ENCODE peak calls at places on chromosomes 5 and 9, in seven cellular contexts. One of them, this sample, is unnamed.

GRCh38 chr5:120405923-120406322 is 58.2 kb upstream of the PRR16 start:
- DNase-seq in heart left ventricle: no peak
- DNase-seq in left ventricle myocardium inferior: no peak
- DNase-seq in aorta: no peak
- DNase-seq in IMR-90: peak
- DNase-seq in fibroblast of mammary gland: peak
- DNase-seq in astrocyte of the spinal cord: peak
- DNase-seq in this sample: no peak

GRCh38 chr9:108565651-108566378 is 290.0 kb downstream of the ACTL7B start:
- DNase-seq in fibroblast of mammary gland: peak
- DNase-seq in astrocyte of the spinal cord: peak
- DNase-seq in aorta: no peak
- DNase-seq in left ventricle myocardium inferior: no peak
- DNase-seq in IMR-90: peak
- DNase-seq in heart left ventricle: peak
- DNase-seq in this sample: peak

GRCh38 chr9:122402403-122403268 is 31.8 kb downstream of the PTGS1 start:
- DNase-seq in fibroblast of mammary gland: peak
- DNase-seq in aorta: no peak
- DNase-seq in IMR-90: peak
- DNase-seq in astrocyte of the spinal cord: peak
- DNase-seq in left ventricle myocardium inferior: no peak
- DNase-seq in heart left ventricle: no peak
- DNase-seq in this sample: peak

GRCh38 chr9:6689893-6690634 is 44.5 kb upstream of the GLDC start:
- DNase-seq in heart left ventricle: no peak
- DNase-seq in astrocyte of the spinal cord: no peak
- DNase-seq in fibroblast of mammary gland: no peak
- DNase-seq in aorta: no peak
- DNase-seq in left ventricle myocardium inferior: no peak
- DNase-seq in IMR-90: no peak
- DNase-seq in this sample: no peak

GRCh38 chr5:76667495-76667894 is 44.3 kb upstream of the F2RL2 start:
- DNase-seq in heart left ventricle: no peak
- DNase-seq in aorta: no peak
- DNase-seq in left ventricle myocardium inferior: no peak
- DNase-seq in fibroblast of mammary gland: no peak
- DNase-seq in astrocyte of the spinal cord: no peak
- DNase-seq in IMR-90: no peak
- DNase-seq in this sample: peak

GRCh38 chr9:37801287-37801850 is 772 bp downstream of the DCAF10 start:
- DNase-seq in aorta: peak
- DNase-seq in astrocyte of the spinal cord: no peak
- DNase-seq in heart left ventricle: peak
- DNase-seq in left ventricle myocardium inferior: peak
- DNase-seq in fibroblast of mammary gland: peak
- DNase-seq in IMR-90: peak
- DNase-seq in this sample: peak

GRCh38 chr9:18684608-18685317 is 210.8 kb downstream of the ADAMTSL1 start:
- DNase-seq in IMR-90: no peak
- DNase-seq in heart left ventricle: no peak
- DNase-seq in aorta: no peak
- DNase-seq in left ventricle myocardium inferior: no peak
- DNase-seq in astrocyte of the spinal cord: no peak
- DNase-seq in fibroblast of mammary gland: no peak
- DNase-seq in this sample: no peak

GRCh38 chr5:28499764-28500290 is 1461.4 kb upstream of the CDH9 start:
- DNase-seq in aorta: no peak
- DNase-seq in fibroblast of mammary gland: peak
- DNase-seq in left ventricle myocardium inferior: no peak
- DNase-seq in IMR-90: no peak
- DNase-seq in astrocyte of the spinal cord: peak
- DNase-seq in heart left ventricle: no peak
- DNase-seq in this sample: no peak

GRCh38 chr5:180627386-180628120 is 21.8 kb downstream of the FLT4 start:
- DNase-seq in astrocyte of the spinal cord: no peak
- DNase-seq in fibroblast of mammary gland: no peak
- DNase-seq in heart left ventricle: no peak
- DNase-seq in left ventricle myocardium inferior: no peak
- DNase-seq in IMR-90: no peak
- DNase-seq in aorta: no peak
- DNase-seq in this sample: no peak

GRCh38 chr9:71168418-71168817 is 47.0 kb upstream of the TRPM3 start:
- DNase-seq in left ventricle myocardium inferior: no peak
- DNase-seq in fibroblast of mammary gland: no peak
- DNase-seq in IMR-90: no peak
- DNase-seq in aorta: no peak
- DNase-seq in heart left ventricle: no peak
- DNase-seq in astrocyte of the spinal cord: no peak
- DNase-seq in this sample: no peak

GRCh38 chr5:59097116-59097515 is 514.2 kb downstream of the RAB3C start:
- DNase-seq in IMR-90: peak
- DNase-seq in aorta: no peak
- DNase-seq in fibroblast of mammary gland: peak
- DNase-seq in heart left ventricle: no peak
- DNase-seq in astrocyte of the spinal cord: peak
- DNase-seq in left ventricle myocardium inferior: no peak
- DNase-seq in this sample: no peak

GRCh38 chr9:135973276-135974219 is 12.4 kb upstream of the UBAC1 start:
- DNase-seq in heart left ventricle: no peak
- DNase-seq in fibroblast of mammary gland: no peak
- DNase-seq in IMR-90: no peak
- DNase-seq in aorta: no peak
- DNase-seq in astrocyte of the spinal cord: no peak
- DNase-seq in left ventricle myocardium inferior: no peak
- DNase-seq in this sample: no peak

GRCh38 chr9:121191235-121191634 is 10.4 kb downstream of the RAB14 start:
- DNase-seq in left ventricle myocardium inferior: no peak
- DNase-seq in astrocyte of the spinal cord: no peak
- DNase-seq in IMR-90: no peak
- DNase-seq in aorta: no peak
- DNase-seq in heart left ventricle: no peak
- DNase-seq in fibroblast of mammary gland: no peak
- DNase-seq in this sample: no peak

GRCh38 chr5:140822281-140822629 is 842 bp downstream of the PCDHA5 start:
- DNase-seq in fibroblast of mammary gland: no peak
- DNase-seq in IMR-90: no peak
- DNase-seq in heart left ventricle: no peak
- DNase-seq in left ventricle myocardium inferior: no peak
- DNase-seq in aorta: no peak
- DNase-seq in astrocyte of the spinal cord: no peak
- DNase-seq in this sample: no peak

GRCh38 chr9:4873066-4873465 is 80.3 kb downstream of the RCL1 start:
- DNase-seq in aorta: peak
- DNase-seq in astrocyte of the spinal cord: no peak
- DNase-seq in left ventricle myocardium inferior: no peak
- DNase-seq in IMR-90: no peak
- DNase-seq in fibroblast of mammary gland: no peak
- DNase-seq in heart left ventricle: no peak
- DNase-seq in this sample: no peak

GRCh38 chr5:54234304-54234938 is 76.0 kb downstream of the ARL15 start:
- DNase-seq in heart left ventricle: no peak
- DNase-seq in astrocyte of the spinal cord: peak
- DNase-seq in fibroblast of mammary gland: peak
- DNase-seq in IMR-90: peak
- DNase-seq in aorta: no peak
- DNase-seq in left ventricle myocardium inferior: no peak
- DNase-seq in this sample: no peak

GRCh38 chr5:141883184-141883947 is 5.2 kb upstream of the PCDH1 start:
- DNase-seq in IMR-90: peak
- DNase-seq in left ventricle myocardium inferior: peak
- DNase-seq in heart left ventricle: peak
- DNase-seq in astrocyte of the spinal cord: no peak
- DNase-seq in fibroblast of mammary gland: peak
- DNase-seq in aorta: peak
- DNase-seq in this sample: peak

GRCh38 chr5:5386329-5386728 is 36.1 kb upstream of the ICE1 start:
- DNase-seq in fibroblast of mammary gland: no peak
- DNase-seq in aorta: no peak
- DNase-seq in heart left ventricle: no peak
- DNase-seq in astrocyte of the spinal cord: no peak
- DNase-seq in IMR-90: no peak
- DNase-seq in left ventricle myocardium inferior: no peak
- DNase-seq in this sample: no peak

GRCh38 chr9:136002886-136003285 is 41.7 kb upstream of the UBAC1 start:
- DNase-seq in fibroblast of mammary gland: no peak
- DNase-seq in left ventricle myocardium inferior: peak
- DNase-seq in heart left ventricle: no peak
- DNase-seq in IMR-90: no peak
- DNase-seq in aorta: no peak
- DNase-seq in astrocyte of the spinal cord: no peak
- DNase-seq in this sample: peak

GRCh38 chr5:54294097-54294667 is 16.2 kb downstream of the ARL15 start:
- DNase-seq in heart left ventricle: no peak
- DNase-seq in IMR-90: no peak
- DNase-seq in aorta: no peak
- DNase-seq in fibroblast of mammary gland: no peak
- DNase-seq in astrocyte of the spinal cord: no peak
- DNase-seq in left ventricle myocardium inferior: no peak
- DNase-seq in this sample: no peak

GRCh38 chr5:163362806-163363788 is 74.3 kb upstream of the CCNG1 start:
- DNase-seq in astrocyte of the spinal cord: no peak
- DNase-seq in aorta: no peak
- DNase-seq in fibroblast of mammary gland: no peak
- DNase-seq in left ventricle myocardium inferior: no peak
- DNase-seq in heart left ventricle: no peak
- DNase-seq in IMR-90: no peak
- DNase-seq in this sample: no peak

GRCh38 chr5:109921735-109922395 is 232.1 kb downstream of the MAN2A1 start:
- DNase-seq in heart left ventricle: peak
- DNase-seq in astrocyte of the spinal cord: no peak
- DNase-seq in left ventricle myocardium inferior: peak
- DNase-seq in aorta: no peak
- DNase-seq in fibroblast of mammary gland: no peak
- DNase-seq in IMR-90: no peak
- DNase-seq in this sample: no peak
- H3K4me3 ChIP-seq in heart left ventricle: no peak
- H3K4me3 ChIP-seq in astrocyte of the spinal cord: no peak
- H3K4me3 ChIP-seq in left ventricle myocardium inferior: no peak
- H3K4me3 ChIP-seq in aorta: no peak
- H3K4me3 ChIP-seq in fibroblast of mammary gland: no peak
- H3K4me3 ChIP-seq in IMR-90: no peak
- H3K4me3 ChIP-seq in this sample: no peak

GRCh38 chr5:17256839-17257238 is 39.4 kb downstream of the BASP1 start:
- DNase-seq in aorta: no peak
- DNase-seq in astrocyte of the spinal cord: no peak
- DNase-seq in heart left ventricle: no peak
- DNase-seq in left ventricle myocardium inferior: no peak
- DNase-seq in fibroblast of mammary gland: no peak
- DNase-seq in IMR-90: no peak
- DNase-seq in this sample: no peak

GRCh38 chr5:17257705-17258273 is 40.4 kb downstream of the BASP1 start:
- DNase-seq in heart left ventricle: no peak
- DNase-seq in IMR-90: peak
- DNase-seq in aorta: no peak
- DNase-seq in left ventricle myocardium inferior: no peak
- DNase-seq in fibroblast of mammary gland: no peak
- DNase-seq in astrocyte of the spinal cord: no peak
- DNase-seq in this sample: no peak

GRCh38 chr5:17256171-17256570 is 38.7 kb downstream of the BASP1 start:
- DNase-seq in fibroblast of mammary gland: peak
- DNase-seq in heart left ventricle: no peak
- DNase-seq in aorta: no peak
- DNase-seq in IMR-90: no peak
- DNase-seq in astrocyte of the spinal cord: no peak
- DNase-seq in left ventricle myocardium inferior: no peak
- DNase-seq in this sample: no peak

GRCh38 chr5:17258429-17258828 is 41.0 kb downstream of the BASP1 start:
- DNase-seq in fibroblast of mammary gland: peak
- DNase-seq in heart left ventricle: no peak
- DNase-seq in aorta: no peak
- DNase-seq in astrocyte of the spinal cord: peak
- DNase-seq in left ventricle myocardium inferior: no peak
- DNase-seq in IMR-90: peak
- DNase-seq in this sample: no peak

DNA sequence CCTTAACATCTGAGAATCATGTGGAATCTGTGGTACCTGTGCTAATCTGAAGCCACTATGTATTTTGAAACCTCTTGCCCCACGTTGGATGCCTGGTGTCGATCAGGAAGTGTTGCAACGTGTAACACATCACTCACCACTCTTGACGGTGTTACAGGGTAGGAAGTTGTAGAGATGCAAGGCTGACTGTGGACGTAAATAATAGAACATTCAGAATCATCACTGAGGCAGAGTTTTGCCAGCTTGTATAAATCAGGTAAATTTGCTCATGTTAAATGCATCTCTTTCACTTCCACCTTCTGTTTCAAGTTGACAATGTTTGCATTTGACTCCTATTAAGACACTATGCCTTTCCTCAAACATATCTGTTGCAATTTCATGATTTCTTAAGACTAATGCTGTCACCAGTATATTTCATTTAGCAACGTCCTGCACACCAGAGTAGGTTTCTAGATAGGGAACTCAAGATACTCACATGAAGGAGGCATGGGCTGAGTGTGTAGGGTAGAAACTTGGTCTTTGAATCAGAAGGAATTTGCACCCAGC is 38.1 kb downstream of the BASP1 start:
- DNase-seq in left ventricle myocardium inferior: no peak
- DNase-seq in IMR-90: no peak
- DNase-seq in aorta: no peak
- DNase-seq in astrocyte of the spinal cord: no peak
- DNase-seq in fibroblast of mammary gland: peak
- DNase-seq in heart left ventricle: no peak
- DNase-seq in this sample: no peak
- H3K4me3 ChIP-seq in left ventricle myocardium inferior: no peak
- H3K4me3 ChIP-seq in IMR-90: no peak
- H3K4me3 ChIP-seq in aorta: no peak
- H3K4me3 ChIP-seq in astrocyte of the spinal cord: no peak
- H3K4me3 ChIP-seq in fibroblast of mammary gland: no peak
- H3K4me3 ChIP-seq in heart left ventricle: no peak
- H3K4me3 ChIP-seq in this sample: no peak

DNA sequence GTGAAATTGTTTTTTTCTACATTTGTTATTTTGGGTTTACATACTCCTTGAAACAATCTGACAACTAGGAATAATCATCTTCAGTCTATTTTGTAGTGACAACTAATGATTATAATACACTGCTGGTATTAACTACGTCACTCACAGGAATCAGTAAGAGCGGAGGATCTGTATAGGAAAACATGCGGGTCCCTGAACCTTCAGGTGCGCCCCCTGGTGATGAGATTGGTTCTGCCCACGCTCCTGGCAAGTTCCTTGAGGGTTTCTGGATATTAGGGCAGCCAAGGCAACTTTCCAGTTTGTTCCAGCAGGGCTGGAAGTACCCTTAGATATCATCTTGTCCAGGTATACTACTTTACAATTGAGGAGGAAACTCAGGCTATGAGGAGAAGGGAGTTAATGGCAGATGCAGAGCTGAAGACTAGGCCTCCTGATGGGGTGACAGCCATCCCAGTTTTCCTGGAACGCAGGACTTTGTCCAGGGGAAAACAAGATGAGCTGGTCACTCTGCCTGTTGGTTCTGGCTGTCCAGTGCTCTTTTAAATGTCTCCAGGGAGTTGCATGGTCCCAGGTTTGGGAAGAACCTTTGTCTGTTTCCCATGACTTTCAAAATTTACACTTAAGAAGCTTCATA is 15.0 kb upstream of the WNT8A start:
- DNase-seq in heart left ventricle: peak
- DNase-seq in aorta: peak
- DNase-seq in IMR-90: peak
- DNase-seq in astrocyte of the spinal cord: peak
- DNase-seq in left ventricle myocardium inferior: peak
- DNase-seq in fibroblast of mammary gland: peak
- DNase-seq in this sample: peak
- H3K4me3 ChIP-seq in heart left ventricle: no peak
- H3K4me3 ChIP-seq in aorta: no peak
- H3K4me3 ChIP-seq in IMR-90: no peak
- H3K4me3 ChIP-seq in astrocyte of the spinal cord: no peak
- H3K4me3 ChIP-seq in left ventricle myocardium inferior: no peak
- H3K4me3 ChIP-seq in fibroblast of mammary gland: no peak
- H3K4me3 ChIP-seq in this sample: no peak

GRCh38 chr9:137387034-137387890 is 35.7 kb downstream of the EXD3 start:
- DNase-seq in aorta: no peak
- DNase-seq in fibroblast of mammary gland: no peak
- DNase-seq in astrocyte of the spinal cord: no peak
- DNase-seq in left ventricle myocardium inferior: no peak
- DNase-seq in IMR-90: no peak
- DNase-seq in heart left ventricle: no peak
- DNase-seq in this sample: no peak
- H3K4me3 ChIP-seq in aorta: no peak
- H3K4me3 ChIP-seq in fibroblast of mammary gland: no peak
- H3K4me3 ChIP-seq in astrocyte of the spinal cord: no peak
- H3K4me3 ChIP-seq in left ventricle myocardium inferior: peak
- H3K4me3 ChIP-seq in IMR-90: no peak
- H3K4me3 ChIP-seq in heart left ventricle: no peak
- H3K4me3 ChIP-seq in this sample: no peak